ENCODE peak calls at places on chromosomes 5 and 9, in five cellular contexts. D is endothelial cell of umbilical vein, N is H1, E is stomach, A is transverse colon. B is an unnamed sample.

GRCh38 chr9:106885451-106885850 is 22.5 kb downstream of the ZNF462 start:
- DNase-seq in D (no peak), N (no peak), E (no peak), A (no peak), B (no peak)

GRCh38 chr9:6733243-6733642 is 24.5 kb upstream of the KDM4C start:
- DNase-seq in D (no peak), N (no peak), E (no peak), A (no peak), B (peak; percentile 11)

GRCh38 chr5:155027993-155028629 is 14.6 kb downstream of the KIF4B start:
- DNase-seq in D (peak; percentile 20), N (no peak), E (no peak), A (no peak), B (no peak)

GRCh38 chr5:9927106-9927505 is 297.0 kb upstream of the TAS2R1 start:
- DNase-seq in D (no peak), N (no peak), E (no peak), A (no peak), B (no peak)

GRCh38 chr9:112288029-112288428 is 45.4 kb downstream of the PTBP3 start:
- DNase-seq in D (peak; percentile 31), N (no peak), E (no peak), A (no peak), B (no peak)

GRCh38 chr9:104743377-104743985 is 4.0 kb upstream of the NIPSNAP3A start:
- DNase-seq in D (peak; percentile 77), N (no peak), E (no peak), A (no peak), B (no peak)

GRCh38 chr5:14882658-14883580 is 11.3 kb upstream of the ANKH start:
- DNase-seq in D (no peak), N (no peak), E (peak; percentile 31), A (no peak), B (no peak)

GRCh38 chr5:175772747-175773533 is 98.4 kb upstream of the CPLX2 start:
- DNase-seq in D (no peak), N (peak; percentile 62), E (no peak), A (no peak), B (no peak)

GRCh38 chr5:62289813-62290212 is 16.2 kb upstream of the KIF2A start:
- DNase-seq in D (no peak), N (no peak), E (no peak), A (no peak), B (no peak)

GRCh38 chr5:133990396-133990795 is 14.4 kb downstream of the VDAC1 start:
- DNase-seq in D (no peak), N (no peak), E (peak; percentile 65), A (no peak), B (no peak)

GRCh38 chr5:146699129-146699528 is 179.4 kb downstream of the PPP2R2B start:
- DNase-seq in D (no peak), N (no peak), E (no peak), A (no peak), B (no peak)

GRCh38 chr5:124745367-124746251 is 830 bp downstream of the ZNF608 start:
- DNase-seq in D (peak; percentile 71), N (no peak), E (no peak), A (no peak), B (no peak)

GRCh38 chr5:149265559-149265958 is 6.1 kb upstream of the AFAP1L1 start:
- DNase-seq in D (peak; percentile 77), N (no peak), E (no peak), A (no peak), B (no peak)

GRCh38 chr9:134173127-134174072 is 9.0 kb upstream of the RNU6ATAC start:
- DNase-seq in D (no peak), N (no peak), E (no peak), A (no peak), B (peak; percentile 69)

GRCh38 chr9:123162359-123163345 is 105.7 kb downstream of the STRBP start:
- DNase-seq in D (peak; percentile 63), N (no peak), E (no peak), A (no peak), B (no peak)

GRCh38 chr9:133429641-133430161 is 7.5 kb downstream of the ADAMTS13 start:
- DNase-seq in D (peak; percentile 8), N (peak; percentile 88), E (peak; percentile 65), A (peak; percentile 59), B (peak; percentile 82)

GRCh38 chr5:93193756-93194155 is 387.3 kb downstream of the NR2F1-AS1 start:
- DNase-seq in D (peak; percentile 29), N (no peak), E (no peak), A (no peak), B (no peak)

GRCh38 chr5:91865920-91866319 is 482.8 kb upstream of the ARRDC3 start:
- DNase-seq in D (no peak), N (no peak), E (no peak), A (no peak), B (no peak)

GRCh38 chr5:145244251-145244650 is 590.9 kb downstream of the PRELID2 start:
- DNase-seq in D (no peak), N (no peak), E (no peak), A (no peak), B (no peak)

GRCh38 chr5:6962256-6962655 is 249.0 kb downstream of the TENT4A start:
- DNase-seq in D (no peak), N (no peak), E (no peak), A (no peak), B (no peak)

GRCh38 chr9:98550206-98550820 is 158.4 kb downstream of the GABBR2 start:
- DNase-seq in D (no peak), N (no peak), E (no peak), A (no peak), B (no peak)

GRCh38 chr5:76389513-76390154 is 13.5 kb upstream of the IQGAP2 start:
- DNase-seq in D (no peak), N (no peak), E (peak; percentile 44), A (no peak), B (no peak)

GRCh38 chr9:132078369-132079356 is 1.0 kb downstream of the MED27 start:
- DNase-seq in D (peak; percentile 32), N (no peak), E (no peak), A (no peak), B (no peak)

GRCh38 chr5:149740866-149741459 is 10.9 kb downstream of the PPARGC1B start:
- DNase-seq in D (no peak), N (no peak), E (no peak), A (no peak), B (no peak)

GRCh38 chr9:29039258-29039657 is 1466.0 kb upstream of the C9orf72 start:
- DNase-seq in D (no peak), N (no peak), E (no peak), A (no peak), B (no peak)

GRCh38 chr5:120252839-120253238 is 211.3 kb upstream of the PRR16 start:
- DNase-seq in D (no peak), N (no peak), E (no peak), A (no peak), B (no peak)

GRCh38 chr5:81825237-81825636 is 74.3 kb upstream of the SSBP2 start:
- DNase-seq in D (no peak), N (no peak), E (peak; percentile 37), A (peak; percentile 20), B (no peak)

GRCh38 chr5:103847060-103847459 is 284.5 kb upstream of the NUDT12 start:
- DNase-seq in D (no peak), N (no peak), E (no peak), A (no peak), B (no peak)

GRCh38 chr9:89154651-89155336 is 23.8 kb downstream of the SHC3 start:
- DNase-seq in D (peak; percentile 85), N (no peak), E (no peak), A (no peak), B (no peak)
- TF ChIP-seq POLR2AphosphoS5 in D (peak; percentile 61), N (no peak), E (no peak), A (no peak), B (no peak)

DNA sequence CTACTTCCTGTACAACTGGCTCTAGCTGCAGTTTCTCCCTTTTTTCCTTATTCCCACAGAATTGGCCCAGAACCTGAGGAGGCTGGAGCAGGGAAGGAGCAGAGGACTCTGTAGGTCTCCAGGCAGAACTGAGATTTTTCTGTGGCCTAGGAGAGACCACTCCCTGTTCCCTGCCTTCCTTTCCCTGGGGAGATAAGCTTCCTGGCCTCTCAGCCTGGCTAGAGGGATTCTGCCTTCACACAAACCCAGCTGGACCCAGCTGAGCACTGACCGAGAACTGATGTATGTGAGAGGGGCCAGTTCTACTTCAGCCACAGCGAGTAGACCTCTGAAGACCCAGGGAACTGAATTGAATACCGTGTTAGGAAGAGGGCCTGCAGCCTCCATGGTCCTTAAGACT is 48.0 kb downstream of the RUSC2 start:
- DNase-seq in D (no peak), N (no peak), E (no peak), A (no peak), B (no peak)
- H3K4me3 ChIP-seq in D (no peak overlapping the region), N (no peak overlapping the region), E (no peak overlapping the region), A (no peak overlapping the region), B (no peak overlapping the region)

GRCh38 chr5:73564018-73564417 is 1.4 kb downstream of the ANKRA2 start:
- DNase-seq in D (peak; percentile 3), N (no peak), E (no peak), A (no peak), B (no peak)

GRCh38 chr5:73564644-73565165 is 734 bp downstream of the ANKRA2 start:
- DNase-seq in D (no peak), N (no peak), E (no peak), A (no peak), B (no peak)

GRCh38 chr5:73565969-73566547 is 515 bp downstream of the UTP15 start:
- DNase-seq in D (no peak), N (no peak), E (no peak), A (no peak), B (no peak)

GRCh38 chr5:73565166-73565968 is at the start of the genes ANKRA2 and UTP15:
- DNase-seq in D (peak; percentile 97), N (peak; percentile 99), E (peak; percentile 99), A (peak; percentile 100), B (peak; percentile 100)
- TF ChIP-seq POLR2A in D (peak; percentile 61), N (peak; percentile 85), E (no peak), A (peak; percentile 63), B (peak; percentile 11)

GRCh38 chr9:72365525-72366256 is 683 bp upstream of the ZFAND5 start:
- DNase-seq in D (peak; percentile 90), N (peak; percentile 64), E (peak; percentile 85), A (peak; percentile 87), B (peak; percentile 95)

GRCh38 chr9:72364679-72365524 is at the start of gene ZFAND5:
- DNase-seq in D (peak; percentile 96), N (peak; percentile 94), E (peak; percentile 99), A (peak; percentile 98), B (peak; percentile 99)

GRCh38 chr9:72362680-72363139 is 2.3 kb downstream of the ZFAND5 start:
- DNase-seq in D (peak; percentile 76), N (no peak), E (peak; percentile 57), A (peak; percentile 59), B (peak; percentile 81)

GRCh38 chr9:72363226-72363625 is 1.8 kb downstream of the ZFAND5 start:
- DNase-seq in D (peak; percentile 22), N (no peak), E (no peak), A (no peak), B (no peak)

DNA sequence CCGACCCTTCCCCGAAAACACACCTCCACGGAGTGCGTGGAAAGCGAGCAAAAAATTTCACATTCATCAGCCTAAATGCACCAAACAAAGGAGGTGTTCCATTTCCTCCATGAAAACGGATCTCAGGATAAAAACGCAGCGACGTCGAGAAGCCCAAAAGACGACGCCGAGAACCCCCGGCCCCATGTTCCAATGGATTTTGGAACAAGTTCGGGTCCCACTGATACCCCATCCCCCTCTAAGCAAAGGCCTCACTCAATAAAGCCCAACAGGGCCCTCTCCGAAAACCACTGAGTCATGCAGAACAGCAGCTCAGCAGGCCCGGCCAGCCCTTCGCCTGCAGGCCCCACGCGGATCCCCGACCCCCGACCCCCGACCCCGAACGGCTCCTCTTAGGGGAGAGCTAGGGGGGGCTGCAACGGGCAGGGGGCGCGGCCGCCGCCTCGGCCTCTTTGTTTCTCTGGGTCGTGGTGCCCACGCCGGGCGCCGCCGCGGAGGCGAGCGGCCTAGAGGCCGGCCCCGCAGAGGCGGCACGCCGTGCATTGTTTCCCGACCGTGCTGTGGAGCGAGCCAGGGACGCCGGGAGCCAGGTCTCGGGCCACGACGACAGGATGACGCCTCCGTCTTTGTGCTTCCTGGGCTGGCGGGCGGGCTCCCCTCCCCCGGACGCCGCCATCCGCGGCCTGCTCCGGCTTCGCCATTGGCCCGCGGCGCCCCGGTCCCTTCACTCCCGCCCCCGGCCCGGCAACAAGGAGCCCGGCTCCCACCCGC is 915 bp downstream of the ZFAND5 start:
- DNase-seq in D (peak; percentile 73), N (peak; percentile 46), E (peak; percentile 68), A (peak; percentile 62), B (peak; percentile 95)
- TF ChIP-seq POLR2AphosphoS5 in D (no peak), N (peak; percentile 76), E (peak; percentile 43), A (peak; percentile 72), B (peak; percentile 75)